ENCODE peak calls at places on chromosomes 4 and X, in nine cellular contexts. L is NCI-H345; O is T-cell; X is fibroblast of the aortic adventitia; C is EL; Q is OCI-LY7; W is stimulated activated CD4-positive, alpha-beta T cell treated with anti-CD3 and anti-CD28 coated beads, Interleukin-15, amount 100 ng/mL, for 1 hour; Y is OCI-M1; G is amygdala. I is an unnamed sample.

GRCh38 chr4:6367313-6367945 is 97.8 kb downstream of the WFS1 start:
- DNase-seq in L (peak), O (no peak), X (no peak), C (no peak), Q (no peak), W (no peak), Y (no peak), G (no peak), I (no peak)

GRCh38 chr4:11451720-11452119 is 23.0 kb upstream of the HS3ST1 start:
- DNase-seq in L (no peak), O (no peak), X (no peak), C (no peak), Q (no peak), W (no peak), Y (no peak), G (no peak), I (no peak)

GRCh38 chrX:97629597-97629985 is 745.9 kb downstream of the RPA4 start:
- DNase-seq in L (peak), O (no peak), X (no peak), C (no peak), Q (no peak), W (no peak), Y (no peak), G (no peak), I (no peak)

GRCh38 chr4:24573582-24573981 is 10.8 kb downstream of the DHX15 start:
- DNase-seq in L (no peak), O (no peak), X (no peak), C (no peak), Q (no peak), W (no peak), Y (no peak), G (no peak), I (no peak)

GRCh38 chr4:23438764-23439163 is 451.1 kb downstream of the PPARGC1A start:
- DNase-seq in L (no peak), O (no peak), X (peak), C (no peak), Q (no peak), W (no peak), Y (no peak), G (no peak), I (no peak)

GRCh38 chr4:88027611-88028608 is 20.5 kb downstream of the PKD2 start:
- DNase-seq in L (no peak), O (no peak), X (peak), C (peak), Q (no peak), W (no peak), Y (peak), G (no peak), I (no peak)

GRCh38 chrX:140817943-140818342 is 108.4 kb downstream of the LINC00632 start:
- DNase-seq in L (peak), O (no peak), X (peak), C (peak), Q (peak), W (no peak), Y (peak), G (no peak), I (no peak)

GRCh38 chrX:19017271-19017670 is 33.4 kb upstream of the PHKA2 start:
- DNase-seq in L (peak), O (no peak), X (peak), C (peak), Q (peak), W (no peak), Y (peak), G (no peak), I (no peak)

GRCh38 chr4:7381221-7381889 is 53.4 kb downstream of the PSAPL1 start:
- DNase-seq in L (no peak), O (no peak), X (no peak), C (peak), Q (no peak), W (no peak), Y (no peak), G (no peak), I (peak)

GRCh38 chrX:20143539-20143938 is 1.9 kb upstream of the EIF1AX start:
- DNase-seq in L (no peak), O (no peak), X (no peak), C (no peak), Q (no peak), W (no peak), Y (peak), G (no peak), I (no peak)

GRCh38 chr4:82741188-82741587 is 57.4 kb downstream of the SCD5 start:
- DNase-seq in L (no peak), O (no peak), X (no peak), C (no peak), Q (no peak), W (no peak), Y (no peak), G (no peak), I (no peak)

GRCh38 chr4:158835456-158836369 is 66.9 kb downstream of the FNIP2 start:
- DNase-seq in L (no peak), O (no peak), X (no peak), C (no peak), Q (no peak), W (no peak), Y (peak), G (no peak), I (no peak)

GRCh38 chr4:170872794-170873193 is 783.0 kb upstream of the AADAT start:
- DNase-seq in L (peak), O (no peak), X (no peak), C (no peak), Q (no peak), W (no peak), Y (no peak), G (no peak), I (no peak)